ENCODE peak calls at places on chromosomes 5 and 9, in four cellular contexts. D is H9, C is H1, I is IMR-90. L is an unnamed sample.

GRCh38 chr5:126808619-126809018 is 31.7 kb downstream of the LMNB1 start:
- DNase-seq in D (no peak), C (no peak), I (peak; percentile 50), L (no peak)

GRCh38 chr5:124114911-124115310 is 602.9 kb downstream of the CSNK1G3 start:
- DNase-seq in D (no peak), C (no peak), I (no peak), L (no peak)

GRCh38 chr9:15127831-15128230 is 179.2 kb downstream of the TTC39B start:
- DNase-seq in D (no peak), C (no peak), I (no peak), L (no peak)

GRCh38 chr9:96015876-96016686 is 140.6 kb downstream of the ERCC6L2 start:
- DNase-seq in D (no peak), C (no peak), I (peak; percentile 12), L (no peak)

GRCh38 chr9:80094176-80094771 is 522.5 kb downstream of the TLE4 start:
- DNase-seq in D (no peak), C (no peak), I (no peak), L (no peak)

GRCh38 chr9:74940600-74940999 is 12.1 kb downstream of the C9orf40 start:
- DNase-seq in D (no peak), C (no peak), I (peak; percentile 12), L (no peak)

GRCh38 chr5:168613396-168613795 is 34.2 kb upstream of the PANK3 start:
- DNase-seq in D (no peak), C (no peak), I (no peak), L (peak; percentile 22)

GRCh38 chr9:114321759-114322158 is 1.1 kb upstream of the ORM1 start:
- DNase-seq in D (no peak), C (no peak), I (peak; percentile 78), L (no peak)

GRCh38 chr9:88820055-88820454 is 171.2 kb upstream of the S1PR3 start:
- DNase-seq in D (no peak), C (peak; percentile 33), I (no peak), L (peak; percentile 55)

GRCh38 chr5:42912184-42912766 is 100.6 kb upstream of the SELENOP start:
- DNase-seq in D (no peak), C (no peak), I (peak; percentile 72), L (peak; percentile 36)

GRCh38 chr5:112208699-112209615 is 210.1 kb downstream of the EPB41L4A start:
- DNase-seq in D (no peak), C (no peak), I (peak; percentile 4), L (no peak)

GRCh38 chr5:151034422-151035379 is 14.3 kb downstream of the GPX3 start:
- DNase-seq in D (no peak), C (no peak), I (no peak), L (no peak)

GRCh38 chr5:54743997-54744788 is 226.6 kb downstream of the SNX18 start:
- DNase-seq in D (no peak), C (peak; percentile 44), I (peak; percentile 99), L (peak; percentile 78)

GRCh38 chr5:131541071-131541470 is 94.0 kb downstream of the RAPGEF6 start:
- DNase-seq in D (no peak), C (no peak), I (peak; percentile 10), L (no peak)

GRCh38 chr5:39578887-39579497 is 154.2 kb upstream of the DAB2 start:
- DNase-seq in D (no peak), C (no peak), I (peak; percentile 49), L (no peak)

GRCh38 chr9:121998513-121999049 is 94.5 kb downstream of the TTLL11 start:
- DNase-seq in D (no peak), C (peak; percentile 1), I (no peak), L (no peak)

GRCh38 chr9:121620777-121621437 is 30.5 kb upstream of the DAB2IP start:
- DNase-seq in D (peak; percentile 82), C (peak; percentile 76), I (no peak), L (peak; percentile 73)

GRCh38 chr9:34686732-34687131 is 4.3 kb downstream of the CCL19 start:
- DNase-seq in D (no peak), C (no peak), I (no peak), L (no peak)

GRCh38 chr5:19605846-19606407 is 382.1 kb downstream of the CDH18 start:
- DNase-seq in D (no peak), C (no peak), I (no peak), L (no peak)

GRCh38 chr5:51843893-51844292 is 460.6 kb downstream of the ISL1 start:
- DNase-seq in D (no peak), C (no peak), I (no peak), L (no peak)

GRCh38 chr9:86487222-86487841 is 133.1 kb upstream of the TUT7 start:
- DNase-seq in D (no peak), C (no peak), I (peak; percentile 76), L (peak; percentile 67)

GRCh38 chr5:126982195-126982594 is 48.2 kb downstream of the MARCHF3 start:
- DNase-seq in D (no peak), C (no peak), I (no peak), L (no peak)

GRCh38 chr9:89739531-89740315 is 134.9 kb downstream of the GADD45G start:
- DNase-seq in D (no peak), C (no peak), I (no peak), L (no peak)

GRCh38 chr9:16276866-16277265 is 593.6 kb downstream of the BNC2 start:
- DNase-seq in D (peak; percentile 13), C (no peak), I (no peak), L (no peak)

GRCh38 chr5:157718529-157718928 is 12.7 kb upstream of the THG1L start:
- DNase-seq in D (no peak), C (no peak), I (peak; percentile 77), L (peak; percentile 75)

GRCh38 chr5:102833146-102833545 is 78.0 kb downstream of the PAM start:
- DNase-seq in D (no peak), C (no peak), I (no peak), L (no peak)

GRCh38 chr9:69809304-69809863 is 11.2 kb upstream of the CFAP95 start:
- DNase-seq in D (peak; percentile 52), C (peak; percentile 75), I (peak; percentile 21), L (peak; percentile 62)

GRCh38 chr5:10329808-10330481 is 22.2 kb upstream of the CMBL start:
- DNase-seq in D (no peak), C (no peak), I (peak; percentile 88), L (no peak)

GRCh38 chr9:134549336-134549735 is 92.3 kb upstream of the COL5A1 start:
- DNase-seq in D (no peak), C (no peak), I (no peak), L (no peak)

GRCh38 chr5:125719681-125720676 is 703.2 kb upstream of the GRAMD2B start:
- DNase-seq in D (no peak), C (no peak), I (peak; percentile 18), L (no peak)

GRCh38 chr5:5291357-5291756 is 131.1 kb upstream of the ICE1 start:
- DNase-seq in D (no peak), C (no peak), I (no peak), L (peak; percentile 68)

GRCh38 chr5:123116063-123116462 is 27.0 kb downstream of the PRDM6 start:
- DNase-seq in D (no peak), C (no peak), I (peak; percentile 43), L (no peak)

GRCh38 chr5:173242675-173243085 is 7.7 kb upstream of the NKX2-5 start:
- DNase-seq in D (peak; percentile 77), C (peak; percentile 72), I (no peak), L (peak; percentile 76)

GRCh38 chr5:10457682-10458574 is 16.2 kb downstream of the ROPN1L start:
- DNase-seq in D (peak; percentile 48), C (no peak), I (no peak), L (peak; percentile 59)

GRCh38 chr5:96573513-96573894 is 88.7 kb upstream of the CAST start:
- DNase-seq in D (no peak), C (no peak), I (no peak), L (no peak)

GRCh38 chr5:160539431-160539830 is 117.8 kb downstream of the PTTG1 start:
- DNase-seq in D (no peak), C (no peak), I (no peak), L (no peak)

GRCh38 chr5:10607666-10608442 is 44.0 kb downstream of the ANKRD33B start:
- DNase-seq in D (no peak), C (no peak), I (peak; percentile 72), L (peak; percentile 61)

GRCh38 chr9:121700165-121700830 is 48.9 kb downstream of the DAB2IP start:
- DNase-seq in D (peak; percentile 71), C (peak; percentile 77), I (peak; percentile 48), L (peak; percentile 71)

GRCh38 chr5:116763987-116764866 is 189.6 kb upstream of the SEMA6A start:
- DNase-seq in D (no peak), C (no peak), I (no peak), L (no peak)
- H3K56ac ChIP-seq in D (no peak overlapping the region), C (no peak overlapping the region), I (no peak overlapping the region), L (peak overlapping the region; percentile 6)

GRCh38 chr9:129664664-129665007 is 811 bp upstream of the PRRX2 start:
- DNase-seq in D (no peak), C (no peak), I (no peak), L (peak; percentile 34)

GRCh38 chr9:129667378-129667777 is 1.9 kb downstream of the PRRX2 start:
- DNase-seq in D (no peak), C (no peak), I (no peak), L (no peak)

GRCh38 chr9:129666575-129666974 is 1.1 kb downstream of the PRRX2 start:
- DNase-seq in D (no peak), C (no peak), I (no peak), L (no peak)

GRCh38 chr9:129665814-129666511 is 516 bp downstream of the PRRX2 start:
- DNase-seq in D (no peak), C (peak; percentile 65), I (no peak), L (no peak)

GRCh38 chr9:129665008-129665771 is at the start of gene PRRX2:
- DNase-seq in D (no peak), C (peak; percentile 75), I (peak; percentile 43), L (peak; percentile 57)
- H2BK120ac ChIP-seq in D (no peak within 1 kb of the TSS), C (no peak within 1 kb of the TSS), I (peak within 1 kb of the TSS; percentile 72), L (peak within 1 kb of the TSS; percentile 8)

GRCh38 chr5:109318455-109319108 is 91.2 kb downstream of the PJA2 start:
- DNase-seq in D (no peak), C (no peak), I (peak; percentile 23), L (no peak)
- H3K56ac ChIP-seq in D (no peak overlapping the region), C (no peak overlapping the region), I (no peak overlapping the region), L (no peak overlapping the region)

GRCh38 chr9:73073337-73074175 is 78.1 kb upstream of the ANXA1 start:
- DNase-seq in D (no peak), C (no peak), I (no peak), L (no peak)
- H2BK120ac ChIP-seq in D (no peak overlapping the region), C (no peak overlapping the region), I (no peak overlapping the region), L (no peak overlapping the region)

GRCh38 chr9:101465330-101465915 is 29.8 kb upstream of the ALDOB start:
- DNase-seq in D (peak; percentile 41), C (no peak), I (peak; percentile 70), L (peak; percentile 86)

GRCh38 chr9:101469026-101469425 is 33.5 kb upstream of the ALDOB start:
- DNase-seq in D (no peak), C (no peak), I (no peak), L (no peak)

GRCh38 chr9:101468116-101468515 is 32.5 kb upstream of the ALDOB start:
- DNase-seq in D (no peak), C (no peak), I (no peak), L (no peak)

GRCh38 chr9:101466863-101467262 is 31.3 kb upstream of the ALDOB start:
- DNase-seq in D (no peak), C (no peak), I (no peak), L (no peak)

DNA sequence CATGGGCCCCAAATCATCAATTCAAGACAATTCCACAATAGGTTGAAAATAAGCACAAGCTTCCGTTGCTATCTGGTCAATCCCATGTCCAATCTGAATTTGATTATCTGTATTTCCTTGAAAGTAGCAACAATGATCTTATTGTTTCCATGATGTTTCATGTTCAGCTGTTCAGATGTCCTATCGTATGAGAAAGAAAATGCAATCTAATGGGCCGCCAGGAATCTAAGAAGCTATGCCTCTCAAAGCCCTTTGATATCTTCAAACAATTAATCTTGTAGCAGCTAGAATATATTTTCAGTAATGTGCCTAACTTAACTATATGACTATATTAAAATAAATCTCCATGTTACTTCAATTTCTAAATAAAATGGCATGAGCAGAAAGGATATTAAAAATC is 32.1 kb upstream of the ALDOB start:
- DNase-seq in D (no peak), C (no peak), I (no peak), L (no peak)
- H3K56ac ChIP-seq in D (no peak overlapping the region), C (no peak overlapping the region), I (no peak overlapping the region), L (no peak overlapping the region)